ENCODE peak calls at places on chromosomes 13 and 19, in nine cellular contexts. Y is iris pigment epithelial cell; F is stimulated activated CD4-positive, alpha-beta T cell treated with anti-CD3 and anti-CD28 coated beads, TNF-alpha, amount 100 ng/mL, for 48 hours; O is activated T-cell treated with anti-CD3 and anti-CD28 coated beads for 24 hours; V is transverse colon; C is ovary; S is naive thymus-derived CD4-positive, alpha-beta T cell; A is lower leg skin; B is activated CD4-positive, alpha-beta T cell treated with anti-CD3 and anti-CD28 coated beads, Interleukin-2, amount 10 ng/mL, durations not matched to agents 24 days and 14 days. E is an unnamed sample.

GRCh38 chr13:32176696-32177095 is 138.5 kb downstream of the ZAR1L start:
- DNase-seq in Y (no peak), F (no peak), O (no peak), V (no peak), C (no peak), S (no peak), A (no peak), B (no peak), E (no peak)

GRCh38 chr19:9941646-9942045 is 5.3 kb upstream of the OLFM2 start:
- DNase-seq in Y (no peak), F (no peak), O (no peak), V (no peak), C (no peak), S (no peak), A (no peak), B (no peak), E (no peak)

GRCh38 chr19:38849746-38850230 is at the start of gene HNRNPL:
- DNase-seq in Y (no peak), F (no peak), O (no peak), V (peak; percentile 99), C (peak; percentile 99), S (peak; percentile 99), A (peak; percentile 100), B (no peak), E (no peak)

GRCh38 chr13:110305001-110305400 is 2.0 kb downstream of the COL4A1 start:
- DNase-seq in Y (peak; percentile 47), F (no peak), O (no peak), V (no peak), C (no peak), S (no peak), A (peak; percentile 13), B (no peak), E (no peak)

GRCh38 chr13:98581971-98582702 is 5.2 kb upstream of the STK24 start:
- DNase-seq in Y (peak; percentile 82), F (no peak), O (no peak), V (no peak), C (no peak), S (no peak), A (no peak), B (no peak), E (no peak)

GRCh38 chr19:17052439-17052838 is 22.8 kb downstream of the HAUS8 start:
- DNase-seq in Y (peak; percentile 60), F (no peak), O (no peak), V (peak; percentile 64), C (no peak), S (peak; percentile 27), A (no peak), B (peak; percentile 84), E (peak; percentile 27)

GRCh38 chr13:94267581-94267980 is 211.9 kb downstream of the DCT start:
- DNase-seq in Y (no peak), F (no peak), O (no peak), V (no peak), C (no peak), S (no peak), A (no peak), B (no peak), E (no peak)

GRCh38 chr19:40252395-40252794 is 25.9 kb upstream of the CCNP start:
- DNase-seq in Y (peak; percentile 5), F (no peak), O (no peak), V (no peak), C (no peak), S (no peak), A (no peak), B (no peak), E (no peak)

GRCh38 chr19:33416307-33417215 is 43.1 kb downstream of the CEBPG start:
- DNase-seq in Y (peak; percentile 60), F (peak; percentile 37), O (peak; percentile 51), V (peak; percentile 71), C (peak; percentile 50), S (peak; percentile 52), A (no peak), B (peak; percentile 88), E (peak; percentile 62)

GRCh38 chr19:13887039-13887438 is 10.1 kb downstream of the NANOS3 start:
- DNase-seq in Y (no peak), F (no peak), O (no peak), V (peak; percentile 75), C (no peak), S (no peak), A (no peak), B (peak; percentile 68), E (no peak)

GRCh38 chr19:45705115-45705514 is 12.6 kb downstream of the QPCTL start:
- DNase-seq in Y (no peak), F (no peak), O (no peak), V (no peak), C (no peak), S (no peak), A (no peak), B (no peak), E (no peak)

GRCh38 chr19:4523306-4524110 is 5.2 kb upstream of the PLIN4 start:
- DNase-seq in Y (no peak), F (no peak), O (no peak), V (peak; percentile 59), C (peak; percentile 45), S (no peak), A (no peak), B (peak; percentile 78), E (peak; percentile 42)

GRCh38 chr19:16418597-16418962 is 53.2 kb downstream of the EPS15L1 start:
- DNase-seq in Y (no peak), F (no peak), O (no peak), V (no peak), C (no peak), S (no peak), A (no peak), B (no peak), E (no peak)

GRCh38 chr13:25281937-25282332 is 5.4 kb downstream of the MTMR6 start:
- DNase-seq in Y (no peak), F (no peak), O (no peak), V (no peak), C (no peak), S (no peak), A (no peak), B (peak; percentile 53), E (no peak)

GRCh38 chr19:53394522-53394973 is 401 bp upstream of the ZNF765 start:
- DNase-seq in Y (peak; percentile 30), F (no peak), O (no peak), V (peak; percentile 28), C (peak; percentile 48), S (no peak), A (peak; percentile 89), B (no peak), E (peak; percentile 49)

GRCh38 chr13:48500652-48501197 is 32.2 kb downstream of the RCBTB2 start:
- DNase-seq in Y (peak; percentile 96), F (no peak), O (no peak), V (no peak), C (no peak), S (no peak), A (no peak), B (no peak), E (no peak)

GRCh38 chr19:4638330-4638729 is 986 bp upstream of the TNFAIP8L1 start:
- DNase-seq in Y (no peak), F (no peak), O (no peak), V (no peak), C (no peak), S (no peak), A (no peak), B (peak; percentile 67), E (no peak)

GRCh38 chr13:52070929-52071523 is 46.5 kb downstream of the UTP14C start:
- DNase-seq in Y (peak; percentile 31), F (peak; percentile 2), O (no peak), V (no peak), C (no peak), S (no peak), A (no peak), B (peak; percentile 65), E (no peak)

GRCh38 chr19:50174100-50174793 is 11.2 kb upstream of the IZUMO2 start:
- DNase-seq in Y (no peak), F (no peak), O (no peak), V (no peak), C (no peak), S (no peak), A (no peak), B (no peak), E (no peak)